ENCODE peak calls at places on chromosomes 4 and X, in seven cellular contexts. X is neuronal stem cell, P is IMR-90, B is H1, A is H9, Q is mesenchymal stem cell, R is trophoblast cell. Y is an unnamed sample.
A peak's percentile ranks its signal among the peaks of the same experiment; 100 is the strongest.

GRCh38 chrX:21985332-21985777 is 44.8 kb downstream of the SMS start:
- DNase-seq in X (peak; percentile 65), P (peak; percentile 82), B (peak; percentile 15), A (peak; percentile 61), Q (peak; percentile 77), R (peak; percentile 64), Y (peak; percentile 75)

GRCh38 chrX:47311857-47312774 is 58.3 kb upstream of the ZNF157 start:
- DNase-seq in X (no peak), P (peak; percentile 63), B (no peak), A (peak; percentile 71), Q (peak; percentile 51), R (peak; percentile 55), Y (peak; percentile 79)

GRCh38 chrX:12814434-12814833 is 23.2 kb downstream of the PRPS2 start:
- DNase-seq in X (no peak), P (peak; percentile 62), B (no peak), A (peak; percentile 33), Q (peak; percentile 53), R (peak; percentile 6), Y (peak; percentile 65)

GRCh38 chr4:128782076-128782715 is 27.3 kb upstream of the JADE1 start:
- DNase-seq in X (no peak), P (peak; percentile 37), B (no peak), A (no peak), Q (no peak), R (no peak), Y (no peak)

GRCh38 chr4:174314770-174315169 is 31.1 kb downstream of the CEP44 start:
- DNase-seq in X (no peak), P (peak; percentile 65), B (peak; percentile 3), A (peak; percentile 44), Q (peak; percentile 85), R (peak; percentile 8), Y (peak; percentile 82)

GRCh38 chrX:15804563-15804962 is 14.3 kb downstream of the ZRSR2 start:
- DNase-seq in X (no peak), P (no peak), B (no peak), A (no peak), Q (no peak), R (no peak), Y (no peak)

GRCh38 chr4:108144451-108144850 is 24.3 kb downstream of the LEF1 start:
- DNase-seq in X (no peak), P (no peak), B (no peak), A (no peak), Q (no peak), R (no peak), Y (no peak)

GRCh38 chrX:72145181-72145580 is 13.5 kb upstream of the RTL5 start:
- DNase-seq in X (no peak), P (no peak), B (no peak), A (no peak), Q (no peak), R (no peak), Y (no peak)

GRCh38 chr4:1691737-1692373 is 7.7 kb upstream of the FAM53A start:
- DNase-seq in X (no peak), P (no peak), B (no peak), A (no peak), Q (no peak), R (no peak), Y (no peak)

GRCh38 chr4:153790962-153791551 is 2.2 kb upstream of the SFRP2 start:
- DNase-seq in X (peak; percentile 70), P (no peak), B (peak; percentile 51), A (peak; percentile 91), Q (peak; percentile 47), R (no peak), Y (peak; percentile 89)

GRCh38 chr4:147616849-147617172 is 386 bp upstream of the TMEM184C start:
- DNase-seq in X (no peak), P (no peak), B (no peak), A (no peak), Q (no peak), R (no peak), Y (no peak)

GRCh38 chr4:26140150-26140898 is 180.5 kb upstream of the RBPJ start:
- DNase-seq in X (no peak), P (peak; percentile 59), B (no peak), A (no peak), Q (peak; percentile 58), R (no peak), Y (peak; percentile 36)

GRCh38 chr4:95472538-95472937 is 76.2 kb downstream of the UNC5C start:
- DNase-seq in X (no peak), P (no peak), B (no peak), A (no peak), Q (no peak), R (no peak), Y (no peak)

GRCh38 chr4:123776267-123776666 is 379.7 kb downstream of the SPRY1 start:
- DNase-seq in X (no peak), P (no peak), B (no peak), A (no peak), Q (no peak), R (no peak), Y (no peak)

GRCh38 chr4:75892508-75892907 is 9.7 kb downstream of the PPEF2 start:
- DNase-seq in X (no peak), P (no peak), B (no peak), A (peak; percentile 58), Q (no peak), R (no peak), Y (peak; percentile 48)

GRCh38 chrX:46812445-46812844 is 24.4 kb upstream of the RP2 start:
- DNase-seq in X (no peak), P (no peak), B (no peak), A (no peak), Q (no peak), R (peak; percentile 72), Y (peak; percentile 23)

GRCh38 chrX:38260231-38260630 is 39.6 kb upstream of the SRPX start:
- DNase-seq in X (peak; percentile 0), P (peak; percentile 11), B (no peak), A (peak; percentile 35), Q (peak; percentile 42), R (no peak), Y (peak; percentile 65)

GRCh38 chr4:6153874-6154273 is 46.5 kb downstream of the JAKMIP1 start:
- DNase-seq in X (no peak), P (no peak), B (no peak), A (no peak), Q (no peak), R (no peak), Y (peak; percentile 65)

GRCh38 chr4:71198958-71199357 is 139.9 kb upstream of the SLC4A4 start:
- DNase-seq in X (no peak), P (no peak), B (no peak), A (no peak), Q (no peak), R (no peak), Y (no peak)

GRCh38 chr4:38242822-38243384 is 282.7 kb downstream of the PTTG2 start:
- DNase-seq in X (no peak), P (no peak), B (no peak), A (no peak), Q (no peak), R (no peak), Y (peak; percentile 56)

GRCh38 chr4:67084801-67085200 is 460.5 kb downstream of the CENPC start:
- DNase-seq in X (no peak), P (no peak), B (no peak), A (no peak), Q (no peak), R (no peak), Y (no peak)

GRCh38 chr4:41613782-41614181 is 75.8 kb downstream of the LIMCH1 start:
- DNase-seq in X (no peak), P (no peak), B (no peak), A (no peak), Q (peak; percentile 35), R (no peak), Y (no peak)

GRCh38 chrX:133645977-133646750 is 230.9 kb upstream of the GPC4 start:
- DNase-seq in X (no peak), P (peak; percentile 53), B (no peak), A (no peak), Q (peak; percentile 26), R (no peak), Y (no peak)

GRCh38 chrX:5869786-5870185 is 358.9 kb downstream of the NLGN4X start:
- DNase-seq in X (no peak), P (no peak), B (no peak), A (no peak), Q (no peak), R (no peak), Y (no peak)

GRCh38 chr4:6782147-6782845 is at the start of gene KIAA0232:
- DNase-seq in X (peak; percentile 93), P (peak; percentile 93), B (peak; percentile 62), A (peak; percentile 88), Q (peak; percentile 94), R (peak; percentile 84), Y (peak; percentile 95)

GRCh38 chr4:52299120-52299519 is 248.0 kb downstream of the SPATA18 start:
- DNase-seq in X (no peak), P (no peak), B (no peak), A (no peak), Q (no peak), R (no peak), Y (no peak)
- H3K23ac ChIP-seq in X (no peak overlapping the region), P (no peak overlapping the region), B (no peak overlapping the region), A (no peak overlapping the region), Q (no peak overlapping the region), R (no peak overlapping the region), Y (no peak overlapping the region)

DNA sequence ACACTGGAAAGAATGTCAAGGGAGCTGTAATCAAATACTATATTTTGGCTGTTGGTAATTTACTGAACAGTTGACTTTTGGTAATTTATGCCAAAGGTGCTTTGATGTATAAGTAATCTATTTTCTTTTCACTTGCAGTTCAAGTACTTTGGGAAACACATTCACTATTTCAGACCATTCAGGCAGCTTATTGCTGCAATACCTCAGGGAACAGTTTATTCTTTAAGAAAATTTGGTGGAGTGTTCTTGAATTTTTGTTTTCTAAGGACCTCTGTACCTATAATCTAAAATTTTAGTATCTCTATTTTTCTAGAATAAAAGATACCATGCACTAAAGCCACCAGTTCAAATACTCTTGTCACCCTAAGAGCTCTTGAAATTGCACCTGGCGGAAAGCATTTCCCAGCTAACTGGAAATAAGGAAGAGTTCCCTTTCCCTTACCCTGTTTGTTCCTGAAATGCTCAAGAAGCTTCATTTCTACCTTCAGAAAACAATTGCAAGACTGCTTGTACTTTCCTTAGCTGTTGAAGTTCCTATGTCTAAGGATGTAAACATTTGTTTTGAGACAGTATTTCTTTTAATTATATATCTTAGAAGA is 633.5 kb upstream of the FAT1 start:
- DNase-seq in X (no peak), P (no peak), B (no peak), A (no peak), Q (no peak), R (no peak), Y (no peak)
- H3K4ac ChIP-seq in X (no peak overlapping the region), P (no peak overlapping the region), B (no peak overlapping the region), A (no peak overlapping the region), Q (no peak overlapping the region), R (no peak overlapping the region), Y (no peak overlapping the region)

GRCh38 chrX:48597353-48598264 is at the start of gene WDR13:
- DNase-seq in X (peak; percentile 71), P (peak; percentile 93), B (peak; percentile 84), A (peak; percentile 92), Q (peak; percentile 95), R (peak; percentile 87), Y (peak; percentile 94)
- H3K23ac ChIP-seq in X (peak within 1 kb of the TSS; percentile 96), P (peak within 1 kb of the TSS; percentile 93), B (no peak within 1 kb of the TSS), A (no peak within 1 kb of the TSS), Q (no peak within 1 kb of the TSS), R (peak within 1 kb of the TSS; percentile 40), Y (no peak within 1 kb of the TSS)

GRCh38 chrX:107662824-107663223 is 34.5 kb downstream of the PRPS1 start:
- DNase-seq in X (no peak), P (no peak), B (no peak), A (peak; percentile 39), Q (no peak), R (no peak), Y (peak; percentile 58)
- H3K4ac ChIP-seq in X (no peak overlapping the region), P (no peak overlapping the region), B (no peak overlapping the region), A (no peak overlapping the region), Q (no peak overlapping the region), R (no peak overlapping the region), Y (no peak overlapping the region)

GRCh38 chr4:89134775-89135319 is 23.5 kb downstream of the TIGD2 start:
- DNase-seq in X (no peak), P (peak; percentile 83), B (no peak), A (no peak), Q (peak; percentile 93), R (peak; percentile 40), Y (peak; percentile 81)
- H3K23ac ChIP-seq in X (no peak overlapping the region), P (no peak overlapping the region), B (no peak overlapping the region), A (no peak overlapping the region), Q (no peak overlapping the region), R (no peak overlapping the region), Y (no peak overlapping the region)